ENCODE peak calls at places on chromosomes 3 and 15, in seven cellular contexts. S is activated CD4-positive, alpha-beta T cell treated with anti-CD3 and anti-CD28 coated beads, Interleukin-2, amount 50 U/mL, for 1 hour; M is tibial nerve; X is ovary; Q is A172; R is RWPE1; I is fibroblast of mammary gland. J is an unnamed sample.

GRCh38 chr3:42053476-42053875 is 37.7 kb upstream of the TRAK1 start:
- DNase-seq in M (no peak), X (no peak), R (no peak), Q (no peak), I (no peak), S (no peak), J (no peak)

GRCh38 chr3:192259661-192260060 is 467.7 kb downstream of the FGF12 start:
- DNase-seq in R (no peak), Q (peak; percentile 29), S (no peak), I (no peak), M (no peak), X (no peak), J (no peak)

GRCh38 chr3:197352382-197352781 is 54.0 kb upstream of the DLG1 start:
- DNase-seq in I (peak; percentile 87), R (no peak), X (peak; percentile 75), M (no peak), Q (peak; percentile 87), S (no peak), J (no peak)

GRCh38 chr15:76162784-76163428 is 103.1 kb downstream of the TMEM266 start:
- DNase-seq in R (no peak), X (peak; percentile 40), M (no peak), I (no peak), Q (no peak), S (no peak), J (no peak)

GRCh38 chr15:62445244-62445643 is 280.2 kb upstream of the C2CD4B start:
- DNase-seq in M (no peak), X (no peak), R (peak; percentile 43), I (peak; percentile 72), S (no peak), Q (no peak), J (no peak)

GRCh38 chr15:94792166-94792565 is 560.8 kb downstream of the MCTP2 start:
- DNase-seq in I (peak; percentile 0), Q (peak; percentile 53), S (no peak), R (peak; percentile 78), X (no peak), M (no peak), J (no peak)

GRCh38 chr3:113746955-113747718 is at the start of gene ATP6V1A:
- DNase-seq in R (peak; percentile 87), I (no peak), M (no peak), Q (peak; percentile 11), X (peak; percentile 74), S (peak; percentile 70), J (no peak)

GRCh38 chr3:37308247-37308646 is 133.9 kb upstream of the LRRFIP2 start:
- DNase-seq in X (no peak), R (peak; percentile 11), Q (peak; percentile 33), I (peak; percentile 42), M (no peak), S (no peak), J (no peak)

GRCh38 chr15:51380999-51381806 is 39.7 kb downstream of the GLDN start:
- DNase-seq in Q (peak; percentile 63), I (peak; percentile 84), S (no peak), R (peak; percentile 87), M (peak; percentile 60), X (no peak), J (peak; percentile 72)

GRCh38 chr15:61086756-61087155 is 142.3 kb downstream of the RORA start:
- DNase-seq in X (no peak), I (no peak), R (no peak), Q (no peak), S (no peak), M (no peak), J (no peak)